ENCODE peak calls at places on chromosomes 6 and 20, in five cellular contexts. X, F, N, H and Z are unnamed samples.
A peak's percentile ranks its signal among the peaks of the same experiment; 100 is the strongest.

GRCh38 chr6:39040080-39040673 is 8.4 kb upstream of the GLP1R start:
- DNase-seq in H (no peak), N (no peak), X (no peak), F (no peak), Z (no peak)

GRCh38 chr6:156933201-156934053 is 156.2 kb downstream of the ARID1B start:
- DNase-seq in X (no peak), H (peak; percentile 28), F (no peak), N (peak; percentile 76), Z (no peak)

GRCh38 chr6:41680182-41680965 is 42.1 kb downstream of the MDFI start:
- DNase-seq in X (no peak), H (no peak), N (no peak), F (no peak), Z (no peak)

GRCh38 chr6:150444308-150444707 is 75.5 kb downstream of the IYD start:
- DNase-seq in F (no peak), N (no peak), H (no peak), X (no peak), Z (no peak)

GRCh38 chr6:143225929-143226328 is 165.2 kb downstream of the AIG1 start:
- DNase-seq in N (no peak), X (no peak), H (no peak), F (no peak), Z (no peak)

GRCh38 chr6:16187185-16187584 is 51.2 kb upstream of the GMPR start:
- DNase-seq in N (no peak), H (no peak), X (no peak), F (no peak), Z (no peak)

GRCh38 chr6:137188855-137189254 is 15.4 kb upstream of the IL22RA2 start:
- DNase-seq in F (no peak), X (no peak), N (no peak), H (no peak), Z (no peak)

GRCh38 chr6:151215999-151216398 is 23.8 kb upstream of the AKAP12 start:
- DNase-seq in N (no peak), H (no peak), X (no peak), F (no peak), Z (no peak)

GRCh38 chr6:111552999-111553398 is 52.7 kb downstream of the TRAF3IP2 start:
- DNase-seq in H (no peak), X (no peak), F (no peak), N (no peak), Z (no peak)

GRCh38 chr6:139369568-139370046 is 4.8 kb downstream of the CITED2 start:
- DNase-seq in N (no peak), F (peak; percentile 68), H (no peak), X (no peak), Z (no peak)

GRCh38 chr6:53768636-53769035 is 26.2 kb upstream of the LRRC1 start:
- DNase-seq in N (no peak), H (no peak), X (no peak), F (no peak), Z (no peak)

GRCh38 chr6:161353208-161353613 is 79.3 kb upstream of the AGPAT4 start:
- DNase-seq in N (no peak), H (no peak), X (no peak), F (no peak), Z (no peak)
- TF ChIP-seq CTCF in N (no peak), H (peak; percentile 41), X (no peak), F (peak; percentile 1), Z (no peak)

DNA sequence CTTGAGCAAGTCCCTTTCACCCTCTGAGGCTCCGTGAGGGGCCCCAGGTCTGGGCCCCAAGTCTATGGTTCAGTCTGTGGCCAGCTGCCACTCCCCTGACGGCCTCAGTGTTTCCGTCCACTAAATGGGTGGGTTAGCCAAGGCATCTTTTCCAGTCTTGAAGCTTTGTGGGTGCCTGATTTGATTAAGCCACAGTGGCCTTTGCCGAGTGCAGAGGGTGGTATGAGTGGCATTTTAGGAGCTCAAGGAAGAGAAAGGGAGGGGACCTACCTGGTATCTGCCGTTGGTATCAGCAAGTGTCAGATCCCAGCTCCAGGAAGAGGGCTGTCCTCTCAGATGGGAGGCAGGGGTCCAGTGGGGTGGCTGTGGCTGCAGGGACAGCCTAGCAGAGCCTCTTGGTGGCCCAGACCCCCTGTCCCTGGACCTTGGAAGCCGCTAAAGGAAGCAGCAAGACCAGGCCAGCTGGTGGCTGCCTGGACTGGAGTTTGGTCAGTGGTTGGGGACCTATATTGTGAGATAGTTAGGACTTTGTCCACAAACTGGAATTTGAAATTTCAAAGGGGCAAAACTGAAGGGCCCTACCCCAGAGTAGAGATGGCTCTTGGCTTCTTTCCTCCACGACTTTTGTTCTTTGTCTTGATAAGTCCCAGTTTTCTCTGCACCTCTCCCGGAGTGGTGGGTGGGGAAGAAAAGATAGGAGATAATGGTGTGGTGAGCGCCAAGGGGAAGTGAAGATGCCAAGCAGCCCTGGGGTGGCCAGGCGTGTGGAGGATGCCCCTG is 39.9 kb downstream of the HNF4A start:
- DNase-seq in H (no peak), N (no peak), X (no peak), F (no peak), Z (no peak)
- TF ChIP-seq CTCF in H (no peak), N (no peak), X (no peak), F (no peak), Z (no peak)

GRCh38 chr6:30686908-30687658 is 638 bp upstream of the PPP1R18 start:
- DNase-seq in H (peak; percentile 65), N (peak; percentile 90), F (peak; percentile 93), X (peak; percentile 98), Z (peak; percentile 64)

GRCh38 chr6:30685977-30686907 is at the start of gene PPP1R18:
- DNase-seq in X (peak; percentile 94), H (peak; percentile 21), N (peak; percentile 85), F (peak; percentile 28), Z (peak; percentile 74)

GRCh38 chr6:30684386-30685156 is 1.9 kb downstream of the PPP1R18 start:
- DNase-seq in H (no peak), F (peak; percentile 35), X (peak; percentile 78), N (peak; percentile 67), Z (peak; percentile 38)

GRCh38 chr6:30683980-30684338 is 2.5 kb downstream of the PPP1R18 start:
- DNase-seq in H (no peak), N (no peak), X (no peak), F (peak; percentile 20), Z (no peak)

DNA sequence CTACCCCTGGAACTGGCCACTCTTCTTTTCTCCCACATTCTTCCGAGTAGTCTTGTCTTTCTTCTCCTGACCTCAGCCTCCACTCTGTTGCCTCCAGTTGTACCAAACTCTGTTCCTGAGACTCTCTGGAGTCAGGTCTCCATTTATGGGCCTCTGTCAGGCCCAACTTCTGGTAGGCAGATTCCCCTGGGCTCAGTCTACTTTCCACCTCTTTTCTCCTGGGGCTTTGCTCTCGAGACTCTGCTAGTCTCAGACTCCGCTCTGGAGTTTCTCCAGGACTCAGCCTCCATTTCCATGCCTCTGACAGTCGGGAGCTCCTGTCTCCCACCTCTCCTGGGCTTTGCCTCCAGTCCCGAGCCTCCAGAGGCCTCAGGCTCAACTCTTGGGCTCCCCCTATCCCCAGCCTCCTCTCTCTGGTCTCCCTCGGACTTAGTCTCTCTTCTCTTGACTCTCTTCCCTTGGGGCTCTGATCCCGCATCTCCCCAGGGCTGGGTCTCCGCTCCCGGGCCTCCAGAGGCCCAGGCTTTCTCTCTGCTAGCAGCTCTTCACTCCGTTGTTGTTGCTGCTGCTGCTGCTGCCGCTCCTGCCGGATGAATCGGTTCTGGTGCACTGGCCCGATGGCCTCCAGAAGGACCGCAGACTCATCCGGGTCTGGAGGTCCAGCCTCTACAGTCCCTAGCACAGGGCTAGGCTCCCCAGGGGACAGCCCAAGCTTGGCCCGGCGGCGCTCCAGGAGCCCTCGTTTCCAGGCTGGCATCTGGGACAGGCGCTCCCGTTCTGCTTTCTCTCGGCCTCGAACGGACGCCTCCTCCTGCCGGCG is 1.1 kb downstream of the PPP1R18 start:
- DNase-seq in N (peak; percentile 36), X (no peak), F (peak; percentile 34), H (no peak), Z (no peak)
- TF ChIP-seq CTCF in N (no peak), X (no peak), F (peak; percentile 50), H (no peak), Z (no peak)

DNA sequence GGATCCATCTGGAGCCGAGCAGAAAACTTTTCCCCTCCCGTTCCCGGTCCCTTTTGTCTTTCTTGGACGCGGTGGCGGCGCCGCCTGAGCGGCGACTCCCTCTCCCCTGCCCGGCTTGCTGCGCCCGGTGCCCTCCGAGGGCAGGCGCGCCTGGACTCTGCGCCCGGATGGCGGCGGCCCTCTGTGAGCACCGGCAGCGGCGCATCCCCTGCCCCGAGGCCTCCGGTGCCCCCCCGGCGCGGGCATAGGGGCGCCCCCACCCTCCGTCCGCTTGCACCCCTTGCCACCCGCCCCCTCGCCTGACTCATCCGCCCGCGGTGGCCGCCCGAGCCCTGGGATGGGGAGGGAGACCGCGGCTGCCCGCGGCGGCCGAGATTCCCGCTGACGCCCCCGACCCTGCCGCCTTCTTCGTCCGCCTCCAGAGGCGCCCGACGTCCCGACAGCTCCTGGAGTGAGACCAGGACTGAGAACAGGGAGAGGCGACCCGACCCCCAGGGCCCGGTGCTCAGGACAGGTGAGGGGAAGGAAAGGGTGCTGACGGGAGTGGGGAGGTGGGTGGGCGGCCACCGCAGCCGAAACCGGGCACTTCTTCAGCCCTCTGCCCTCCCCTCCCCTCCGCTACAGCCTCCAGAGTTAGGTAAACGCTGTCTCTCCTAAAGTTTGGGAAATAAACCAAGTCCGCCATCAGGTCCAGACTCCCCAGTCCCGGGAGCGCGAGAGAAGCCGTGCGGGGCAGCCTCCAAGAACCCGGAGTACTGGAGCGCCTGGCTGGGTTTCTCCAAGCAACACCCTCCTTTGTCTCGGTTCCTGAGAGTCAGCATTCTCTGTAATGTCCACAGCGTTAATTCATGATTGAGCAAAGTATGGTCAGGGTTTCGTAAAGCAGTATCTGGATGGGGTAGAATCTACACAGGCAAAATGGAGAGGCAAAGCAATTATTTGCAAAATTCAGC is at the start of gene TMEM200A:
- DNase-seq in X (peak; percentile 66), H (peak; percentile 60), N (peak; percentile 23), F (peak; percentile 9), Z (peak; percentile 16)
- TF ChIP-seq CTCF in X (no peak), H (peak; percentile 55), N (no peak), F (peak; percentile 24), Z (no peak)

GRCh38 chr20:8953300-8953699 is 115.6 kb upstream of the PLCB4 start:
- DNase-seq in F (no peak), X (no peak), H (no peak), N (no peak), Z (no peak)
- TF ChIP-seq CTCF in F (no peak), X (no peak), H (no peak), N (no peak), Z (no peak)

GRCh38 chr6:50124572-50124971 is 74.8 kb upstream of the DEFB112 start:
- DNase-seq in F (no peak), H (no peak), X (no peak), N (no peak), Z (no peak)

GRCh38 chr6:50123686-50124085 is 74.0 kb upstream of the DEFB112 start:
- DNase-seq in X (no peak), H (no peak), F (no peak), N (no peak), Z (no peak)

DNA sequence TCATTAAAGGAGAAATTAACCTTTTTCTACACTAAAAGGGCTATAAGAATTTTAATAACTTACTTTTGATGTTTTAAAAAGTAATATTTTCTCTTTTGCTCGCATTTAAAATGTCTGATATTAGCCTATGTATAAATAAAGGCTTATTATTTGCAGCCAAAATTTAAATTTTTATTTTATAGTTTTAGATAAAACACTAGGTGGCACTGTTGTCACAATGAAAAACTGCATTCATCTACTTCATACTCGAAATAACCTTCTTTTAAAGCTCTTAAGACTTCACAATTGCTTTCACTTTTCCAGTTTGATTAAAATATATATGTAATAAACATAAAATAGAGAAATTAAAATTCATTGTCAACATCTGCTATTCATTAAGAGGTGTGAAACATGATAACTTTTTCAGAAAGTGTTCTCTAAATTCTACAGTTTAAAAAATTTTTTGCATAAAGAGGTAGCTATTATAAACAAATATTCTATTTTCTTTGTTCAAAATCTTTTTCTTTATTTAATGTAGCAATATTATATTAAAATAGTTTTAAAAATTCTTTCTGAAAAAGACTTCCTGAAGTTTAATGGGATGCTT is 78.8 kb upstream of the DEFB112 start:
- DNase-seq in X (no peak), H (no peak), F (peak; percentile 14), N (no peak), Z (no peak)
- TF ChIP-seq CTCF in X (peak; percentile 20), H (peak; percentile 77), F (no peak), N (peak; percentile 13), Z (no peak)